ENCODE peak calls at places on chromosomes 6 and 20, in four cellular contexts. C is sigmoid colon, A is right lobe of liver, M is ovary. U is an unnamed sample.

GRCh38 chr6:55694148-55694547 is 115.2 kb upstream of the HMGCLL1 start:
- DNase-seq in A (no peak), M (no peak), C (no peak), U (no peak)

GRCh38 chr6:113623124-113623523 is 234.0 kb upstream of the MARCKS start:
- DNase-seq in A (no peak), M (no peak), C (no peak), U (no peak)

GRCh38 chr6:114375803-114376202 is 33.0 kb upstream of the HS3ST5 start:
- DNase-seq in A (no peak), C (no peak), M (no peak), U (no peak)

GRCh38 chr6:141451508-141452353 is 681.0 kb upstream of the GJE1 start:
- DNase-seq in A (no peak), M (no peak), C (no peak), U (no peak)

GRCh38 chr20:38343107-38343797 is 3.0 kb upstream of the LBP start:
- DNase-seq in C (peak; percentile 82), M (peak; percentile 73), A (peak; percentile 78), U (no peak)

GRCh38 chr6:6968731-6969552 is 138.8 kb upstream of the RREB1 start:
- DNase-seq in A (no peak), C (no peak), M (no peak), U (no peak)

GRCh38 chr6:39891353-39891752 is 42.9 kb downstream of the MOCS1 start:
- DNase-seq in M (no peak), C (peak; percentile 60), A (no peak), U (no peak)

GRCh38 chr6:11772109-11772830 is 6.3 kb downstream of the ADTRP start:
- DNase-seq in A (no peak), C (peak; percentile 74), M (no peak), U (no peak)

GRCh38 chr6:35008858-35009257 is 119.8 kb downstream of the ANKS1A start:
- DNase-seq in M (no peak), C (no peak), A (no peak), U (no peak)

GRCh38 chr6:159007510-159007909 is 7.5 kb upstream of the RSPH3 start:
- DNase-seq in C (no peak), M (no peak), A (no peak), U (no peak)

GRCh38 chr20:20084296-20084752 is 32.0 kb downstream of the CFAP61 start:
- DNase-seq in M (no peak), A (no peak), C (no peak), U (no peak)

GRCh38 chr6:36029464-36029863 is 1.9 kb downstream of the MAPK14 start:
- DNase-seq in M (no peak), A (no peak), C (no peak), U (no peak)

GRCh38 chr6:117351521-117351920 is 74.2 kb downstream of the ROS1 start:
- DNase-seq in A (no peak), C (no peak), M (no peak), U (no peak)

GRCh38 chr6:82348130-82348529 is 15.5 kb upstream of the TPBG start:
- DNase-seq in C (no peak), A (no peak), M (no peak), U (no peak)
- TF ChIP-seq CTCF in C (no peak), A (no peak), M (no peak), U (no peak)

DNA sequence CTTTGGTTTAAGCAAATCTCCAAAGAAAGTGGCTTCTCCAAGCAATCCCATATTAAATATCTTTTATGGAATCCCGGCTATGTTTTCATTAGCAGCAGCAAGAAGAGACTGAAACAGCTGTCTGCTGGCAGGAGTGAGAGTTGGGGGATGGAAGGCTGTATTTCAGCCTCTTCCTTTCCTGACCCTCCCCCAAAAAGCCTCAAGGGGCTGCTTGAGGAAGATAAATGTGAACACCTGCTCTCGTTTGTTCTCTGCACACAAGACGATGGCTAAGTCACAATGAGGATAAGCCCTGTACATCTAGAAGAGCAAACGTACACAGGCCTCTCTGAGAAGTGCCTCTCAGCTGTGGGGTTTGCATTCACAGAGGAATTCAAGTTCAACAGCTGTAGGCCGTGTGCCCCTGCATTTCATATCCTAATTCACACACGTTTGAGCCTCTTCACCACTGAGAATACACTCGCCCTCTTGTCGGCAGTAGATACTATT is 16.3 kb downstream of the RIPOR2 start:
- DNase-seq in A (no peak), C (no peak), M (no peak), U (no peak)
- H3K4me3 ChIP-seq in A (no peak overlapping the region), C (no peak overlapping the region), M (no peak overlapping the region), U (no peak overlapping the region)

DNA sequence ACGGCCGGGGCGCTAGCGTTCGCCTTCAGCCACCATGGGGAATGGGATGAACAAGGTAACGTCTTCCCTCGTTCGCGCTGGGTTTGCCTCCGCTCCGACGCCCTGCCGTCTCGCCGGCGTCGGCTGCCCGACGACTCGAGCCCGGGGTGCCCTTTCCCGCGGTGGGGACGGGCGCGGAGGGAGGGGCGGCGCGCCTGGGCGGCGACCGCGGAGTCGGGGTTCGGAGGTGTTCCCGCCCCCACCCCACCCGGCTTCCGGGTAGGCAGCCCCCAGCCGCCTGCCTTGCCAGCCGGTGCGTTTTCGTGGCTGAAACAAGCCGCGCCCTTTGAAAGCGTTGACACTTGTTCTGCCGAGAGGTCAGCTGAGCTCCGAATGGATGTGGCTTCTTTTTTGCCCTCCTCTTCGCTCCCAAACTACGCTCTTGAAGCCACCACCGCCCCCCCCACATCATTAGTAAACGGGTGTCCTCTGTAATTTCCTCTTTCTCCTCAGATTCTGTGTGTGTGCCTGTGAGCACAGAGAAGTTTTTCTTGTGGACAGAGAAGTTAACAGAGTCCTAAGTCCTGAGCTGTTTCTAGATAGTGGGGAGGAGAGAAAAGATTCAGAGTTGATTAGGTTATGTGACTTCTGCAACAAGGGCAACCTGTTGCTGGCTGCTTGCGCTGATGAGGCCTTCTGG is 358 bp downstream of the DUSP22 start:
- DNase-seq in C (peak; percentile 86), M (peak; percentile 72), A (peak; percentile 87), U (peak; percentile 95)
- TF ChIP-seq CTCF in C (no peak), M (no peak), A (no peak), U (no peak)

DNA sequence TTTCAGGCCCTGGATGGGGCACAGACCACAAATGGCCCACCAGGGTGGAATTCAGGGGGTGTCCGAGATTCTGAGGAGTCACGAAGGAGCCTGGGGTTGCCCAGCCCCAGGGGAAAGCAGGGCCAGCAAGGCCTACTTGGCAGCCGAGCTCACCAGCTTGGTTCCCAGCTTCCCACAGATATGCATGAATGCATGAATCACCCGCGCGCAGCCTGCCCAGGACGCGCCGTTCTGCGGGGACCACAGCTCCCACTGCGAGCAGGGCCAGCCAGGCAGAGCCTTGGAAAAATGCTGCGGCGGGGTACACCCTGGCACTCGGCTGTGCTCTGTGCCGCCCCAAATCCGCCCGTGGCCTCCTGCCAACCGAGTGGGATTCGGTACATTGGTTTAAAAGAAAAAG is 211.1 kb downstream of the NFATC2 start:
- DNase-seq in A (no peak), C (no peak), M (no peak), U (no peak)
- H3K4me3 ChIP-seq in A (no peak overlapping the region), C (no peak overlapping the region), M (no peak overlapping the region), U (no peak overlapping the region)

DNA sequence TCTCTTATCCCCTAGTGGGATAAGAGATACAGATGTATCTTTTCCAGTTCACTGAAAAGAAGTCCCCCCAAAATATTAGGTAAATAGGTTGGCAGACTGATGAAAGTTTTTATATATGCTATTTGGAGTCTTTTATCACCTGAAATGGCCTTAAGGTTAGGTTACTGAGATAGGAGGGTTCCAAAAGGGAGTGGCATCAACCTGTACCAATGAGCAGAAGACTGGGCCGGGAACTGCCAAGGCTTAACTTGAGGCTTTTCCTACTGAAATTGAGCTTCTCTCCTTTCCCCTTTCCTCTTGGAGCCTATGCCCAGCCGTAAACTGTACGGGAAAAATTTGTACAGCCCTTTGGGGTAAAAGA is 42.0 kb downstream of the EIF2S2 start:
- DNase-seq in M (no peak), A (no peak), C (no peak), U (no peak)
- TF ChIP-seq CTCF in M (no peak), A (no peak), C (no peak), U (no peak)

GRCh38 chr6:169640347-169640972 is 61.4 kb downstream of the WDR27 start:
- DNase-seq in C (no peak), A (no peak), M (no peak), U (no peak)

GRCh38 chr6:169639653-169640278 is 62.1 kb downstream of the WDR27 start:
- DNase-seq in M (no peak), C (no peak), A (no peak), U (no peak)

GRCh38 chr6:169638388-169638787 is 63.4 kb downstream of the WDR27 start:
- DNase-seq in A (no peak), M (no peak), C (no peak), U (no peak)

GRCh38 chr6:169640983-169641382 is 60.8 kb downstream of the WDR27 start:
- DNase-seq in A (no peak), C (no peak), M (no peak), U (no peak)

DNA sequence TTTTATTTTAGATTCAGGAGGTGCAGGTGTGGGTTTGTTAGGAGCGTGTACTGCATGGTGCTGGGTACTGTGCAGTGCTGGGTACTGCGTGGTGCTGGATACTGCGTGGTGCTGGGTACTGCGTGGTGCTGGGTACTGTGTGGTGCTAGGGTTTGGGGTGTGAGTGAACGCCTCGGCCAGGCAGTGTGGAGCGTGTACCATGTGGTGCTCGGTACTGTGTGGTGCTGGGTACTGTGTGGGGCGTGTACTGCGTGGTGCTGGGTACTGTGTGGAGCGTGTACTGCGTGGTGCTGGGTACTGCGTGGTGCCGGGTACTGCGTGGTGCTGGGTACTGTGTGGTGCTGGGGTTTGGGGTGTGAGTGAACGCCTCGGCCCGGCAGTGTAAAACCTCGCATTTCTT is 62.9 kb downstream of the WDR27 start:
- DNase-seq in A (no peak), C (no peak), M (no peak), U (no peak)
- H3K4me3 ChIP-seq in A (no peak overlapping the region), C (no peak overlapping the region), M (no peak overlapping the region), U (no peak overlapping the region)

GRCh38 chr20:36792422-36792821 is 18.9 kb upstream of the DSN1 start:
- DNase-seq in C (no peak), M (no peak), A (no peak), U (no peak)
- TF ChIP-seq CTCF in C (no peak), M (no peak), A (no peak), U (peak; percentile 44)

U was measured in GM12864.